ENCODE peak calls at places on chromosome 7, in seven cellular contexts. Y is NCI-H2029; V is A172; H is Right ventricle myocardium superior; N is pancreas; K is EH; W is stimulated activated CD8-positive, alpha-beta memory T cell treated with anti-CD3 and anti-CD28 coated beads, Interleukin-7, amount 100 ng/mL, for 24 hours. X is an unnamed sample.
A peak's percentile ranks its signal among the peaks of the same experiment; 100 is the strongest.

GRCh38 chr7:1269336-1269890 is 36.7 kb downstream of the UNCX start:
- DNase-seq in Y (no peak), V (no peak), H (no peak), N (peak; percentile 47), K (no peak), W (no peak), X (no peak)

GRCh38 chr7:538764-539685 is 19.4 kb upstream of the PDGFA start:
- DNase-seq in Y (no peak), V (no peak), H (no peak), N (peak; percentile 80), K (no peak), W (no peak), X (no peak)

GRCh38 chr7:72235351-72235750 is 176.8 kb downstream of the CALN1 start:
- DNase-seq in Y (no peak), V (no peak), H (no peak), N (no peak), K (no peak), W (no peak), X (no peak)

GRCh38 chr7:144731661-144732060 is 104.2 kb downstream of the TPK1 start:
- DNase-seq in Y (no peak), V (no peak), H (no peak), N (no peak), K (no peak), W (no peak), X (no peak)

GRCh38 chr7:123437447-123437995 is 96.9 kb downstream of the IQUB start:
- DNase-seq in Y (no peak), V (peak; percentile 65), H (no peak), N (no peak), K (no peak), W (no peak), X (no peak)

GRCh38 chr7:39153647-39154046 is 175.9 kb downstream of the POU6F2 start:
- DNase-seq in Y (no peak), V (no peak), H (no peak), N (no peak), K (no peak), W (no peak), X (no peak)

GRCh38 chr7:20030915-20031362 is 186.2 kb downstream of the MACC1 start:
- DNase-seq in Y (no peak), V (peak; percentile 73), H (no peak), N (no peak), K (peak; percentile 34), W (no peak), X (no peak)

GRCh38 chr7:140349172-140349771 is 49.1 kb downstream of the SLC37A3 start:
- DNase-seq in Y (no peak), V (no peak), H (no peak), N (no peak), K (peak; percentile 53), W (no peak), X (no peak)

GRCh38 chr7:92595281-92595680 is 5.1 kb upstream of the FAM133B start:
- DNase-seq in Y (no peak), V (peak; percentile 80), H (no peak), N (no peak), K (peak; percentile 79), W (no peak), X (no peak)

GRCh38 chr7:2710256-2710655 is 22.3 kb downstream of the AMZ1 start:
- DNase-seq in Y (no peak), V (no peak), H (no peak), N (no peak), K (no peak), W (no peak), X (no peak)

GRCh38 chr7:28389504-28390385 is 22.6 kb upstream of the CREB5 start:
- DNase-seq in Y (peak; percentile 44), V (peak; percentile 60), H (no peak), N (no peak), K (peak; percentile 67), W (no peak), X (no peak)

GRCh38 chr7:23343806-23344500 is 44.8 kb downstream of the MALSU1 start:
- DNase-seq in Y (no peak), V (no peak), H (no peak), N (no peak), K (peak; percentile 56), W (no peak), X (no peak)

GRCh38 chr7:92641921-92642511 is 51.8 kb upstream of the FAM133B start:
- DNase-seq in Y (no peak), V (peak; percentile 88), H (no peak), N (no peak), K (peak; percentile 74), W (peak; percentile 34), X (no peak)

GRCh38 chr7:139936760-139937310 is 107.8 kb downstream of the TBXAS1 start:
- DNase-seq in Y (no peak), V (peak; percentile 57), H (no peak), N (no peak), K (peak; percentile 61), W (no peak), X (no peak)

GRCh38 chr7:149785402-149785801 is 12.0 kb upstream of the ZNF467 start:
- DNase-seq in Y (no peak), V (no peak), H (no peak), N (peak; percentile 48), K (no peak), W (no peak), X (no peak)

GRCh38 chr7:74083928-74084721 is 521 bp downstream of the LIMK1 start:
- DNase-seq in Y (no peak), V (peak; percentile 80), H (peak; percentile 67), N (peak; percentile 86), K (peak; percentile 75), W (no peak), X (peak; percentile 71)

GRCh38 chr7:778968-779451 is 51.9 kb upstream of the PRKAR1B start:
- DNase-seq in Y (peak; percentile 73), V (peak; percentile 37), H (peak; percentile 17), N (peak; percentile 37), K (peak; percentile 48), W (no peak), X (no peak)

GRCh38 chr7:120583835-120584586 is 273.9 kb downstream of the TSPAN12 start:
- DNase-seq in Y (no peak), V (peak; percentile 95), H (no peak), N (no peak), K (peak; percentile 16), W (no peak), X (no peak)

GRCh38 chr7:14229047-14229446 is 239.6 kb upstream of the ETV1 start:
- DNase-seq in Y (no peak), V (no peak), H (no peak), N (no peak), K (no peak), W (no peak), X (no peak)

GRCh38 chr7:135970045-135970444 is 7.1 kb downstream of the MTPN start:
- DNase-seq in Y (no peak), V (no peak), H (no peak), N (no peak), K (no peak), W (no peak), X (no peak)

GRCh38 chr7:111756687-111757178 is 194.4 kb upstream of the IMMP2L start:
- DNase-seq in Y (no peak), V (peak; percentile 39), H (peak; percentile 82), N (no peak), K (no peak), W (no peak), X (peak; percentile 75)

GRCh38 chr7:64879800-64880199 is 23.3 kb upstream of the ZNF273 start:
- DNase-seq in Y (no peak), V (no peak), H (no peak), N (no peak), K (no peak), W (no peak), X (no peak)

X was measured in ovary.